ENCODE peak calls at places on chromosomes 11 and 22, in four cellular contexts. C, M, V and I are unnamed samples.

GRCh38 chr11:78564037-78564888 is 10.4 kb downstream of the NARS2 start:
- DNase-seq in C (peak; percentile 42), M (peak; percentile 83), V (peak; percentile 55), I (no peak)

GRCh38 chr22:43098356-43098755 is 9.2 kb upstream of the TTLL1 start:
- DNase-seq in C (no peak), M (no peak), V (no peak), I (no peak)

GRCh38 chr22:30325724-30326703 is 727 bp downstream of the TBC1D10A start:
- DNase-seq in C (no peak), M (no peak), V (no peak), I (no peak)

GRCh38 chr11:45318516-45318915 is 32.4 kb upstream of the SYT13 start:
- DNase-seq in C (no peak), M (no peak), V (no peak), I (no peak)

GRCh38 chr11:131910491-131911387 is 540.3 kb downstream of the NTM start:
- DNase-seq in C (peak; percentile 60), M (peak; percentile 43), V (peak; percentile 55), I (no peak)

GRCh38 chr11:117408356-117408755 is 80.7 kb downstream of the CEP164 start:
- DNase-seq in C (no peak), M (no peak), V (no peak), I (no peak)

GRCh38 chr11:132746305-132746704 is 786.0 kb downstream of the OPCML start:
- DNase-seq in C (no peak), M (no peak), V (no peak), I (no peak)

GRCh38 chr11:117690484-117691205 is 106.4 kb downstream of the DSCAML1 start:
- DNase-seq in C (no peak), M (no peak), V (no peak), I (no peak)

GRCh38 chr11:116731097-116731761 is 41.6 kb downstream of the BUD13 start:
- DNase-seq in C (no peak), M (no peak), V (peak; percentile 26), I (no peak)

GRCh38 chr11:84906995-84907394 is 720.1 kb downstream of the DLG2 start:
- DNase-seq in C (peak; percentile 23), M (no peak), V (peak; percentile 83), I (no peak)

GRCh38 chr22:37985751-37986281 is 1.5 kb upstream of the SOX10 start:
- DNase-seq in C (no peak), M (no peak), V (no peak), I (no peak)

GRCh38 chr11:47460571-47461235 is 11.8 kb upstream of the RAPSN start:
- DNase-seq in C (no peak), M (no peak), V (peak; percentile 19), I (no peak)

GRCh38 chr11:66363805-66364535 is 7.6 kb downstream of the SLC29A2 start:
- DNase-seq in C (no peak), M (no peak), V (no peak), I (no peak)

GRCh38 chr11:35389897-35390462 is 29.4 kb downstream of the SLC1A2 start:
- DNase-seq in C (no peak), M (no peak), V (no peak), I (no peak)

DNA sequence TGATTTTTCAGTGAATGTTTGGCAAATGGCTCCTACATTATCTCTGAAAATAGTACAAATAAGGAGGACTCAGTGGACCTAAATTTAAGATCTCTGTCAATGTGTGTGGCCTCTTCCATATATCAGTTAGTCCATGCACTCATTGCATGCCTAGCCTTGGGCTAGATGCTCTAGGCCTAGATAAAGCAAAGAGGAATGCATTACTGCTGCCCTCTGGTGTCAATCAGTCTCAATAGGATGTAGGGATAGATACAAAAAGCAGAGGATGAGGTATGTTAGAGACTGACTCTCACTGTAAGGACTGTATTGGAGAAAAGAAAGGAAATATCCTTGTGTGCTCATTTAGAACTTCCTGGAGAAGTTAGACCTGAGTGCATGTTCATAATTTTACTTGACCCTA is 42.0 kb downstream of the MS4A2 start:
- DNase-seq in C (peak; percentile 57), M (peak; percentile 86), V (no peak), I (no peak)
- TF ChIP-seq CTCF in C (peak; percentile 47), M (peak; percentile 24), V (no peak), I (peak; percentile 24)

GRCh38 chr11:72239849-72240460 is 4.0 kb downstream of the PHOX2A start:
- DNase-seq in C (no peak), M (no peak), V (peak; percentile 11), I (no peak)
- H3K4me3 ChIP-seq in C (peak overlapping the region; percentile 18), M (no peak overlapping the region), V (no peak overlapping the region), I (no peak overlapping the region)

DNA sequence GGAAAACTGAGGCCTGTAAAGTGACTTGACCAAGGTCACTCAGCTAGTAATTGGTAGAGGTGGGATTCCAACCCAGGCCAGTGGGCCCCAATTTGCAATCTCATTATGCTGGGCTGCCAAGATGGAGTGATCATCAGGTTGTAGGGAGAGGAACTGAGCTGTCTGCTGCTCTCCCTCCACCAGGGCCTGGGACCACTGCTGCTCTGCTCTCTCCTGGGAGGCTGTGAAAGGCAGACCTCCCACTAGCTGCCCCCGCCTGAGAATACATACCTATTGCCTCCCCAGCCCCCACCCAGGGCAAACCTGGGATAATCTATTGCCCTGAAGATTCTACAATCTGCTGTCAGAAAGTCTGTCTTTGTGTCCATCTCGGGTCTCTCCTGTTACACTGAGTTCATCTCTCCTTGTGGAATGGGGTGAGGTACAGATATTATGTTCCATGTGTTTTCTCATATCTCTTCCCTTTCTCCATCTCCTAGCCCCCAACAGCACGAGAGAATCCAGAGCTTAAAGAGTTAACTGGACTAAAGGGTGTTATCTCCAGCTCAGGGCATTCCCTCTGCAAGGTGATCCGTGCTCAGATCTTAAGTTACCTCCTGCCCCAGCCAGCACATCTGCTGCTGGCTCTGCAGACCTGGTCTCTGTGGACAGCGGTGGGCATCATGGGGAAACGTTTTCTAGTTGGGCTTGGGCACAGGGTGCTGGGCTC is 5.6 kb downstream of the NECTIN1 start:
- DNase-seq in C (no peak), M (no peak), V (no peak), I (no peak)
- H4K20me1 ChIP-seq in C (no peaks in the 10 kb centered on the region), M (no peaks in the 10 kb centered on the region), V (no peaks in the 10 kb centered on the region), I (peaks cover 33% of the 10 kb centered on the region)

DNA sequence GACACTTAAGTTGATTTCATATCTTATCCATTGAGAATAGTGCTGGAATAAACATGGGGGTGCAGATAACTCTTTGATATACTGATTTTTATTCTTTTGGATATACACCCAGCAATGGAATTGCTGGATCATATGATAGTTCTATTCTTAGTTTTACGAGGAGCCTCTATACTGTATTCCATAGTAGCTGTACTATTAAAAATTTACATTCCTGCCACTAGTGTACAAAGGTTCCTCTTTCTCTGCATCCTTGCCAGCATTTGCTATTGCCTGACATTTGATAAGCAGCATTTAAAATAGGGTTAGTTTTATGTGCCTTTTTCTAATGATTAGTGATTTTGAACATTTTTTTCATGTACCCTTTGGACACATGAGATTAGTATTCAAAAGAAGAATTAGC is 554.2 kb downstream of the JRKL start:
- DNase-seq in C (no peak), M (no peak), V (no peak), I (no peak)
- TF ChIP-seq CTCF in C (no peak), M (no peak), V (no peak), I (no peak)

DNA sequence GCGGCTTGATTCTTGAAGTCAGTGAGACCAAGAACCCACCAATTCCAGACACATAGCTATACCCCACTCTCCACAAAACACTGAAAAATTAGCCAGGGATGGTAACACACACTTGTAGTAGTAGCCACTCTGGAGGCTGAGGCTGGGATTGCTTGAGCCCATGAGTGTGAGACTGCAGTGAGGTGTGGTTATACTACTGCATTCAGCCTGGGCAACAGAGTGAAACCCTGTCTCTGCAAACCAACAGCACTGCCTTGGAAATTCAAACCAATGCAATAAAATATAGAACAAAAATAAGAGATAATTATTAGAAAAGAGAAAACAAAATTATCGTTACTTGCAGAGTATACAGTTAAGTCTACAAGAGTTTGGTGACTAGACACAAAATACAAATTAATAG is 20.2 kb upstream of the PRDM10 start:
- DNase-seq in C (no peak), M (no peak), V (no peak), I (no peak)
- H3K4me3 ChIP-seq in C (no peak overlapping the region), M (no peak overlapping the region), V (no peak overlapping the region), I (no peak overlapping the region)

GRCh38 chr11:102429691-102430090 is 22.9 kb downstream of the TMEM123 start:
- DNase-seq in C (no peak), M (no peak), V (no peak), I (no peak)
- H4K20me1 ChIP-seq in C (no peaks in the 10 kb centered on the region), M (peaks cover 2% of the 10 kb centered on the region), V (no peaks in the 10 kb centered on the region), I (no peaks in the 10 kb centered on the region)

DNA sequence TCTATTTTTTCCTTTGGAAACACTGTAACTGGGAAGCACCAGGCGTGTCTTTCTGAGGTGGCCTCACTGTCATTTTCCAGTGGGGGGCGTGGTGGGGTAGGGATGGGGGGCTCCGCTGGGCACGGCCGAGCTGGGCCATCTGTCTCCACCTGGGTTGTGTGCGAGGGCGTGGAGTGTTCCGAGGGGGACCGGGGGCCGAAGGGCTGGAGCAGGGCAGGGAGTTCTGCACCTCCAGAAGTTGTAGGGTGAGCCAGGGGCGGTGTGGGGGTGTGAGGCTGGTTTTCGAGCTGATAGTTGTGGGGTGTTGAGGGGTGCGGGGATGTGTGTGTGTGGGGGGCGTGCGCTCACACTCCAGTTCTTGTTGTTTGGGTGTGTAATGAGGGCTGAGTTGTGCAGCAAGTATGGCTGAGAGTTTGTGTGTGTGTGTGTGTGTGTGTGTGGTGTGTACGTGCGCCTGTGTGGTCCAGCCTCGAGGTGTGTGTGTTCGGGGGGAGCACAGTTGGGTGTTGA is 10.8 kb downstream of the YPEL4 start:
- DNase-seq in C (no peak), M (no peak), V (no peak), I (no peak)
- TF ChIP-seq CTCF in C (no peak), M (no peak), V (no peak), I (no peak)

GRCh38 chr11:63887600-63887999 is 29.4 kb downstream of the RCOR2 start:
- DNase-seq in C (no peak), M (no peak), V (no peak), I (no peak)
- H3K4me3 ChIP-seq in C (no peak overlapping the region), M (no peak overlapping the region), V (no peak overlapping the region), I (no peak overlapping the region)